ENCODE peak calls at places on chromosomes 2 and 18, in five cellular contexts. N, P, A, L and R are unnamed samples.

GRCh38 chr2:165120740-165121467 is 82.9 kb downstream of the SCN3A start:
- DNase-seq in N (no peak), P (no peak), A (no peak), L (no peak), R (no peak)

GRCh38 chr2:218958276-218958675 is 1.2 kb upstream of the CDK5R2 start:
- DNase-seq in L (no peak), A (no peak), P (no peak), N (no peak), R (no peak)

GRCh38 chr2:53819627-53820026 is 32.8 kb downstream of the ERLEC1 start:
- DNase-seq in P (no peak), N (no peak), A (no peak), L (no peak), R (no peak)

GRCh38 chr2:174477772-174478171 is 9.1 kb downstream of the GPR155 start:
- DNase-seq in L (no peak), P (no peak), A (no peak), N (no peak), R (no peak)

GRCh38 chr2:225165052-225165451 is 122.8 kb upstream of the DOCK10 start:
- DNase-seq in L (no peak), P (no peak), A (no peak), N (no peak), R (no peak)

GRCh38 chr2:121185571-121186074 is 99.4 kb downstream of the TFCP2L1 start:
- DNase-seq in N (peak; percentile 8), P (no peak), L (no peak), A (no peak), R (no peak)

GRCh38 chr2:239372835-239373234 is 28.0 kb downstream of the HDAC4 start:
- DNase-seq in P (no peak), A (no peak), L (no peak), N (no peak), R (no peak)

GRCh38 chr2:96176661-96177060 is 31.4 kb upstream of the DUSP2 start:
- DNase-seq in N (no peak), P (no peak), A (no peak), L (no peak), R (no peak)

GRCh38 chr2:137208361-137208973 is 443.1 kb downstream of the THSD7B start:
- DNase-seq in L (no peak), N (no peak), A (no peak), P (no peak), R (no peak)

GRCh38 chr18:73164430-73164829 is 296.6 kb upstream of the NETO1 start:
- DNase-seq in L (no peak), P (no peak), N (no peak), A (no peak), R (peak; percentile 0)

GRCh38 chr2:201852878-201853415 is 46.6 kb downstream of the CDK15 start:
- DNase-seq in P (no peak), L (no peak), N (no peak), A (no peak), R (no peak)

GRCh38 chr2:147250652-147251356 is 594.0 kb upstream of the ACVR2A start:
- DNase-seq in N (no peak), L (no peak), P (no peak), A (no peak), R (no peak)

GRCh38 chr2:57160976-57161375 is 885.6 kb upstream of the VRK2 start:
- DNase-seq in N (no peak), P (no peak), A (no peak), L (no peak), R (no peak)

GRCh38 chr2:224982910-224983688 is 59.2 kb downstream of the DOCK10 start:
- DNase-seq in P (peak; percentile 61), A (no peak), L (no peak), N (no peak), R (no peak)

GRCh38 chr18:2981212-2981728 is 31.7 kb downstream of the LPIN2 start:
- DNase-seq in P (no peak), L (no peak), N (no peak), A (no peak), R (no peak)

GRCh38 chr2:199128476-199129214 is 329.1 kb downstream of the SATB2 start:
- DNase-seq in A (no peak), L (no peak), P (no peak), N (no peak), R (no peak)

GRCh38 chr2:72004976-72005375 is 142.7 kb downstream of the CYP26B1 start:
- DNase-seq in P (no peak), N (no peak), A (no peak), L (no peak), R (no peak)

GRCh38 chr2:182463760-182464159 is 36.9 kb upstream of the PDE1A start:
- DNase-seq in A (no peak), N (no peak), P (no peak), L (no peak), R (no peak)

GRCh38 chr2:118635891-118636290 is 211.6 kb downstream of the EN1 start:
- DNase-seq in P (no peak), A (no peak), L (no peak), N (no peak), R (no peak)

GRCh38 chr2:198371902-198372611 is 567.7 kb downstream of the PLCL1 start:
- DNase-seq in A (no peak), L (no peak), P (peak; percentile 67), N (no peak), R (no peak)

GRCh38 chr18:23929362-23929940 is 85.1 kb upstream of the TTC39C start:
- DNase-seq in A (no peak), P (no peak), L (no peak), N (no peak), R (no peak)

GRCh38 chr2:9103663-9104277 is 100.3 kb upstream of the MBOAT2 start:
- DNase-seq in N (no peak), A (no peak), L (no peak), P (no peak), R (no peak)

GRCh38 chr2:98140210-98140609 is 53.2 kb downstream of the VWA3B start:
- DNase-seq in A (no peak), N (no peak), L (no peak), P (no peak), R (no peak)

GRCh38 chr2:175126661-175127060 is 41.3 kb downstream of the ATF2 start:
- DNase-seq in A (no peak), N (no peak), P (no peak), L (no peak), R (no peak)

GRCh38 chr18:52130621-52131020 is 209.4 kb upstream of the DCC start:
- DNase-seq in L (no peak), N (no peak), P (no peak), A (no peak), R (no peak)

GRCh38 chr2:176293334-176293733 is 24.1 kb downstream of the MTX2 start:
- DNase-seq in A (no peak), P (no peak), N (no peak), L (no peak), R (no peak)

GRCh38 chr2:69248232-69248631 is 138.8 kb downstream of the GFPT1 start:
- DNase-seq in L (no peak), P (no peak), N (no peak), A (no peak), R (no peak)

GRCh38 chr2:69253033-69253535 is 133.9 kb downstream of the GFPT1 start:
- DNase-seq in A (no peak), N (no peak), L (no peak), P (no peak), R (no peak)

GRCh38 chr2:69255760-69256159 is 131.3 kb downstream of the GFPT1 start:
- DNase-seq in P (no peak), A (no peak), N (no peak), L (no peak), R (no peak)

GRCh38 chr2:69250981-69251380 is 136.0 kb downstream of the GFPT1 start:
- DNase-seq in L (no peak), P (no peak), A (no peak), N (no peak), R (no peak)

DNA sequence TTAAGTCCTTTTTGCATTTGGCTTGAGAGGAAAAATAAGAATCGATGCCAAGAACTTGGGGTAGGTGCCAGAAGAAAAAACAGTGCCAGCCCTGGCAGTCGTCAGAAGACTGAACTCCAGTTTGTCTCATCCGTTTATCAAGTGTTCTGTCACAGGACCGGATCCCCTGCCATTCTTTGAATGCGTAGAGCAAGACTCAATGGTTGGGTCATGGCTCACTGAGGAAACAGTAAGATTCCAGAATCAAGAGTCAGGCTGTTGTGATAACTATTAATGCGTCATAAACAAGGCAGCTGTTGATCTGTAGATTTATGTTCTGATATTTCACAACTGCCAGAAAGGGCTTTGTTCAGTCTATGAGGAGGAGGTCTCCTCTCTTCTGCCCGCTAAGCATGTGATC is 133.1 kb downstream of the GFPT1 start:
- DNase-seq in N (no peak), L (no peak), A (no peak), P (no peak), R (no peak)
- TF ChIP-seq JUND in N (no peak), L (peak; percentile 99), A (no peak), P (no peak), R (no peak)

GRCh38 chr18:46152808-46153617 is 48.8 kb downstream of the HAUS1 start:
- DNase-seq in N (no peak), L (peak; percentile 46), A (peak; percentile 92), P (no peak), R (no peak)
- TF ChIP-seq JUND in N (peak; percentile 52), L (no peak), A (peak; percentile 36), P (no peak), R (no peak)

GRCh38 chr2:23452853-23453420 is 68.0 kb downstream of the KLHL29 start:
- DNase-seq in L (no peak), A (no peak), N (no peak), P (peak; percentile 33), R (no peak)

GRCh38 chr2:23454501-23455120 is 69.6 kb downstream of the KLHL29 start:
- DNase-seq in N (no peak), L (no peak), P (no peak), A (no peak), R (no peak)

GRCh38 chr2:23449831-23450331 is 64.9 kb downstream of the KLHL29 start:
- DNase-seq in P (no peak), L (no peak), A (no peak), N (no peak), R (no peak)

GRCh38 chr2:23453936-23454460 is 69.0 kb downstream of the KLHL29 start:
- DNase-seq in A (no peak), P (no peak), L (no peak), N (no peak), R (no peak)

DNA sequence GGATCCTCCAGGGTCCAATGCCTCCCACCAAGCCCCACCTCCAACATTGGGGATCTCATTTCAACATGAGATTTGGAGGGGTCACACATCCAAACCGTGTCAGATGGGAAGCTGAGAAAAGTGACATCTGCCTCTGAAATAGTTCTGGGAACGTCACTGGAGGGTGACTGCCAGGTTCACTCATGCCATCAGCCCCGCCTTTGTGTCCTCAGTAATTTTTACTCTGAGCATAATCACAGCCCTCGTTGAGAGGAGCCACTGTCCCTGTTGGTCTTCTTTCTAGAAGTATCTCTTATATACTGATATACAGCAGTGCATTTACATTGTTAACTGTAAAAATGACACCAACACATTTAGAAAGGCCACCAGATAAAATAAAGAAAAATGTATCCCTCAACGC is 67.4 kb downstream of the KLHL29 start:
- DNase-seq in A (no peak), L (no peak), P (peak; percentile 8), N (no peak), R (no peak)
- TF ChIP-seq JUND in A (no peak), L (no peak), P (no peak), N (no peak), R (no peak)

GRCh38 chr2:48605482-48606175 is 12.0 kb upstream of the GTF2A1L start:
- DNase-seq in P (no peak), A (peak; percentile 78), L (no peak), N (no peak), R (no peak)

GRCh38 chr2:48600204-48600813 is 17.3 kb upstream of the GTF2A1L start:
- DNase-seq in N (no peak), A (peak; percentile 32), P (no peak), L (peak; percentile 32), R (peak; percentile 49)

GRCh38 chr2:48600917-48601316 is 16.7 kb upstream of the GTF2A1L start:
- DNase-seq in P (no peak), A (no peak), N (no peak), L (no peak), R (no peak)

GRCh38 chr2:48601349-48601748 is 16.3 kb upstream of the GTF2A1L start:
- DNase-seq in P (no peak), N (peak; percentile 41), L (no peak), A (peak; percentile 47), R (peak; percentile 52)
- TF ChIP-seq JUND in P (no peak), N (no peak), L (no peak), A (no peak), R (no peak)